ENCODE peak calls at places on chromosomes 13 and 19, in eight cellular contexts. One of them, this sample, is unnamed.

GRCh38 chr13:69999875-70000274 is 107.8 kb upstream of the ATXN8OS start:
- DNase-seq in CD4-positive, alpha-beta T cell: no peak
- DNase-seq in brain microvascular endothelial cell: no peak
- DNase-seq in Panc1: no peak
- DNase-seq in GM12864: no peak
- DNase-seq in AG09309: no peak
- DNase-seq in fibroblast of pulmonary artery: no peak
- DNase-seq in activated B cell treated with CpG ODN at 0.5 μM for 24 hours: no peak
- DNase-seq in this sample: no peak

GRCh38 chr13:44934724-44935123 is 54.5 kb downstream of the NUFIP1 start:
- DNase-seq in CD4-positive, alpha-beta T cell: no peak
- DNase-seq in brain microvascular endothelial cell: no peak
- DNase-seq in Panc1: no peak
- DNase-seq in GM12864: no peak
- DNase-seq in AG09309: peak
- DNase-seq in fibroblast of pulmonary artery: peak
- DNase-seq in activated B cell treated with CpG ODN at 0.5 μM for 24 hours: no peak
- DNase-seq in this sample: no peak

GRCh38 chr13:33999830-34000605 is 182.1 kb downstream of the RFC3 start:
- DNase-seq in CD4-positive, alpha-beta T cell: no peak
- DNase-seq in brain microvascular endothelial cell: no peak
- DNase-seq in Panc1: no peak
- DNase-seq in GM12864: no peak
- DNase-seq in AG09309: no peak
- DNase-seq in fibroblast of pulmonary artery: no peak
- DNase-seq in activated B cell treated with CpG ODN at 0.5 μM for 24 hours: no peak
- DNase-seq in this sample: no peak

GRCh38 chr13:98060282-98060681 is 82.6 kb upstream of the FARP1 start:
- DNase-seq in CD4-positive, alpha-beta T cell: no peak
- DNase-seq in brain microvascular endothelial cell: no peak
- DNase-seq in Panc1: no peak
- DNase-seq in GM12864: no peak
- DNase-seq in AG09309: no peak
- DNase-seq in fibroblast of pulmonary artery: no peak
- DNase-seq in activated B cell treated with CpG ODN at 0.5 μM for 24 hours: no peak
- DNase-seq in this sample: no peak

GRCh38 chr13:43132911-43133310 is 109.5 kb downstream of the DNAJC15 start:
- DNase-seq in CD4-positive, alpha-beta T cell: no peak
- DNase-seq in brain microvascular endothelial cell: no peak
- DNase-seq in Panc1: no peak
- DNase-seq in GM12864: no peak
- DNase-seq in AG09309: no peak
- DNase-seq in fibroblast of pulmonary artery: no peak
- DNase-seq in activated B cell treated with CpG ODN at 0.5 μM for 24 hours: no peak
- DNase-seq in this sample: no peak

GRCh38 chr19:49165111-49165750 is 7.6 kb downstream of the TRPM4 start:
- DNase-seq in CD4-positive, alpha-beta T cell: no peak
- DNase-seq in brain microvascular endothelial cell: peak
- DNase-seq in Panc1: no peak
- DNase-seq in GM12864: no peak
- DNase-seq in AG09309: no peak
- DNase-seq in fibroblast of pulmonary artery: no peak
- DNase-seq in activated B cell treated with CpG ODN at 0.5 μM for 24 hours: no peak
- DNase-seq in this sample: no peak

GRCh38 chr13:28568286-28568685 is 73.4 kb upstream of the FLT1 start:
- DNase-seq in CD4-positive, alpha-beta T cell: no peak
- DNase-seq in brain microvascular endothelial cell: no peak
- DNase-seq in Panc1: no peak
- DNase-seq in GM12864: no peak
- DNase-seq in AG09309: no peak
- DNase-seq in fibroblast of pulmonary artery: peak
- DNase-seq in activated B cell treated with CpG ODN at 0.5 μM for 24 hours: no peak
- DNase-seq in this sample: no peak

GRCh38 chr13:107205318-107206112 is 637.6 kb upstream of the ARGLU1 start:
- DNase-seq in CD4-positive, alpha-beta T cell: peak
- DNase-seq in brain microvascular endothelial cell: peak
- DNase-seq in Panc1: peak
- DNase-seq in GM12864: no peak
- DNase-seq in AG09309: no peak
- DNase-seq in fibroblast of pulmonary artery: peak
- DNase-seq in activated B cell treated with CpG ODN at 0.5 μM for 24 hours: peak
- DNase-seq in this sample: no peak

GRCh38 chr13:33745370-33746324 is 72.3 kb upstream of the RFC3 start:
- DNase-seq in CD4-positive, alpha-beta T cell: no peak
- DNase-seq in brain microvascular endothelial cell: no peak
- DNase-seq in Panc1: no peak
- DNase-seq in GM12864: no peak
- DNase-seq in AG09309: no peak
- DNase-seq in fibroblast of pulmonary artery: no peak
- DNase-seq in activated B cell treated with CpG ODN at 0.5 μM for 24 hours: no peak
- DNase-seq in this sample: no peak

GRCh38 chr13:22194106-22194810 is 523.4 kb downstream of the FGF9 start:
- DNase-seq in CD4-positive, alpha-beta T cell: no peak
- DNase-seq in brain microvascular endothelial cell: no peak
- DNase-seq in Panc1: no peak
- DNase-seq in GM12864: no peak
- DNase-seq in AG09309: no peak
- DNase-seq in fibroblast of pulmonary artery: no peak
- DNase-seq in activated B cell treated with CpG ODN at 0.5 μM for 24 hours: no peak
- DNase-seq in this sample: no peak

GRCh38 chr13:97011446-97012131 is 17.3 kb upstream of the OXGR1 start:
- DNase-seq in CD4-positive, alpha-beta T cell: no peak
- DNase-seq in brain microvascular endothelial cell: no peak
- DNase-seq in Panc1: no peak
- DNase-seq in GM12864: no peak
- DNase-seq in AG09309: no peak
- DNase-seq in fibroblast of pulmonary artery: no peak
- DNase-seq in activated B cell treated with CpG ODN at 0.5 μM for 24 hours: no peak
- DNase-seq in this sample: no peak

GRCh38 chr13:85729296-85729695 is 69.9 kb downstream of the SLITRK6 start:
- DNase-seq in CD4-positive, alpha-beta T cell: no peak
- DNase-seq in brain microvascular endothelial cell: no peak
- DNase-seq in Panc1: no peak
- DNase-seq in GM12864: no peak
- DNase-seq in AG09309: no peak
- DNase-seq in fibroblast of pulmonary artery: peak
- DNase-seq in activated B cell treated with CpG ODN at 0.5 μM for 24 hours: no peak
- DNase-seq in this sample: no peak

GRCh38 chr13:113152894-113153809 is 5.3 kb upstream of the PROZ start:
- DNase-seq in CD4-positive, alpha-beta T cell: no peak
- DNase-seq in brain microvascular endothelial cell: peak
- DNase-seq in Panc1: no peak
- DNase-seq in GM12864: no peak
- DNase-seq in AG09309: no peak
- DNase-seq in fibroblast of pulmonary artery: peak
- DNase-seq in activated B cell treated with CpG ODN at 0.5 μM for 24 hours: peak
- DNase-seq in this sample: no peak

GRCh38 chr13:111399776-111400505 is 79.5 kb downstream of the TEX29 start:
- DNase-seq in CD4-positive, alpha-beta T cell: no peak
- DNase-seq in brain microvascular endothelial cell: no peak
- DNase-seq in Panc1: no peak
- DNase-seq in GM12864: no peak
- DNase-seq in AG09309: no peak
- DNase-seq in fibroblast of pulmonary artery: no peak
- DNase-seq in activated B cell treated with CpG ODN at 0.5 μM for 24 hours: no peak
- DNase-seq in this sample: no peak

GRCh38 chr13:92315265-92315664 is 911.3 kb upstream of the GPC6 start:
- DNase-seq in CD4-positive, alpha-beta T cell: no peak
- DNase-seq in brain microvascular endothelial cell: no peak
- DNase-seq in Panc1: no peak
- DNase-seq in GM12864: no peak
- DNase-seq in AG09309: no peak
- DNase-seq in fibroblast of pulmonary artery: no peak
- DNase-seq in activated B cell treated with CpG ODN at 0.5 μM for 24 hours: no peak
- DNase-seq in this sample: no peak

GRCh38 chr13:25112856-25113255 is 16.9 kb downstream of the PABPC3 start:
- DNase-seq in CD4-positive, alpha-beta T cell: no peak
- DNase-seq in brain microvascular endothelial cell: no peak
- DNase-seq in Panc1: no peak
- DNase-seq in GM12864: no peak
- DNase-seq in AG09309: no peak
- DNase-seq in fibroblast of pulmonary artery: no peak
- DNase-seq in activated B cell treated with CpG ODN at 0.5 μM for 24 hours: no peak
- DNase-seq in this sample: no peak
- TF ChIP-seq CTCF in CD4-positive, alpha-beta T cell: no peak
- TF ChIP-seq CTCF in brain microvascular endothelial cell: no peak
- TF ChIP-seq CTCF in Panc1: no peak
- TF ChIP-seq CTCF in GM12864: no peak
- TF ChIP-seq CTCF in AG09309: no peak
- TF ChIP-seq CTCF in fibroblast of pulmonary artery: no peak
- TF ChIP-seq CTCF in activated B cell treated with CpG ODN at 0.5 μM for 24 hours: no peak
- TF ChIP-seq CTCF in this sample: no peak

DNA sequence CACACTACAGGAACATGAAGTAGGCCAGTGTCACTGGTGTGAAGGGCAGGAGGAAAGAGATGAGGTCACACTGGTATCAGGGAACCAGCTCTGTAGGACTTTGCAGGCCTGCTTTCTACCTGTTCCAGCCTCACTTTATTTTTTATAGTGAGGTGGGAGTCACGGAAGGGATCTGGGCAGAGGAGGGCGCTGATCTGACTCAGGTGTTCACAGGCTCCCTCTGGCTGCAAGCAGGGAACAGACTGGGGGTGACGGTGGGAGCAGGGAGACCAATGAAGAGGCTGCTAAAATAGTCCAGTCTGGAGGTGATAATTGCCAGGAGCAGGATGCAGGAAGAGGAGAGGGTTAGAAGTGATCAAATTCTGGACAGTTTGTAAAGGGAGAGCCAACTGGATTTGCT is 2.8 kb downstream of the THAP8 start:
- DNase-seq in CD4-positive, alpha-beta T cell: no peak
- DNase-seq in brain microvascular endothelial cell: no peak
- DNase-seq in Panc1: no peak
- DNase-seq in GM12864: no peak
- DNase-seq in AG09309: no peak
- DNase-seq in fibroblast of pulmonary artery: no peak
- DNase-seq in activated B cell treated with CpG ODN at 0.5 μM for 24 hours: no peak
- DNase-seq in this sample: no peak
- TF ChIP-seq CTCF in CD4-positive, alpha-beta T cell: no peak
- TF ChIP-seq CTCF in brain microvascular endothelial cell: peak
- TF ChIP-seq CTCF in Panc1: peak
- TF ChIP-seq CTCF in GM12864: no peak
- TF ChIP-seq CTCF in AG09309: peak
- TF ChIP-seq CTCF in fibroblast of pulmonary artery: peak
- TF ChIP-seq CTCF in activated B cell treated with CpG ODN at 0.5 μM for 24 hours: no peak
- TF ChIP-seq CTCF in this sample: no peak

DNA sequence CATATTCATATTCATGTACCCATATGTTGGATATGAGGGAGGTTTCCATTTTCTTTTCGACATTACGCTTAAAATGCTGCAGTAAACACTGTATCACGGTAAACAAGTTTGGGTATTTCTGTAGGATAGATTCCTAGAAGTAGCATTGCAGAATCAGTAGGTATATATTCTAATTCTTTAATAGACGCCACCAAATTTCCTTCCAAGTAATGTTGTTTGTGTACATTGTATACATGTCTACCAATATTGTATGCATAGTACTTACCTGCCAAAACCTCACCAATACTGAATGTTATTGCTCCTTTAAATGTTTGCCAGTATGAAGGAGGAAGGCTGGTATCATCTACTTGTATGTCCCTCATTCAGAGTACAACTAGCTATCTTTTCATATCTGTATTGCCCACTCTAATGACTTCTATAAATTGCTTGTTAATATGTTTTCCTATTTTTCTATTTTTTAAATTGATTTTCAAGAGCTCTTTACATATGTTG is 56.1 kb upstream of the ZNF536 start:
- DNase-seq in CD4-positive, alpha-beta T cell: no peak
- DNase-seq in brain microvascular endothelial cell: no peak
- DNase-seq in Panc1: no peak
- DNase-seq in GM12864: no peak
- DNase-seq in AG09309: no peak
- DNase-seq in fibroblast of pulmonary artery: no peak
- DNase-seq in activated B cell treated with CpG ODN at 0.5 μM for 24 hours: no peak
- DNase-seq in this sample: no peak
- TF ChIP-seq CTCF in CD4-positive, alpha-beta T cell: no peak
- TF ChIP-seq CTCF in brain microvascular endothelial cell: no peak
- TF ChIP-seq CTCF in Panc1: no peak
- TF ChIP-seq CTCF in GM12864: no peak
- TF ChIP-seq CTCF in AG09309: no peak
- TF ChIP-seq CTCF in fibroblast of pulmonary artery: no peak
- TF ChIP-seq CTCF in activated B cell treated with CpG ODN at 0.5 μM for 24 hours: no peak
- TF ChIP-seq CTCF in this sample: no peak

GRCh38 chr19:11452814-11453335 is 17.4 kb downstream of the PRKCSH start:
- DNase-seq in CD4-positive, alpha-beta T cell: no peak
- DNase-seq in brain microvascular endothelial cell: no peak
- DNase-seq in Panc1: no peak
- DNase-seq in GM12864: no peak
- DNase-seq in AG09309: no peak
- DNase-seq in fibroblast of pulmonary artery: no peak
- DNase-seq in activated B cell treated with CpG ODN at 0.5 μM for 24 hours: no peak
- DNase-seq in this sample: no peak

GRCh38 chr19:11451327-11451941 is 16.0 kb downstream of the PRKCSH start:
- DNase-seq in CD4-positive, alpha-beta T cell: no peak
- DNase-seq in brain microvascular endothelial cell: no peak
- DNase-seq in Panc1: no peak
- DNase-seq in GM12864: no peak
- DNase-seq in AG09309: no peak
- DNase-seq in fibroblast of pulmonary artery: no peak
- DNase-seq in activated B cell treated with CpG ODN at 0.5 μM for 24 hours: no peak
- DNase-seq in this sample: no peak

GRCh38 chr19:11456659-11457058 is 21.2 kb downstream of the PRKCSH start:
- DNase-seq in CD4-positive, alpha-beta T cell: no peak
- DNase-seq in brain microvascular endothelial cell: no peak
- DNase-seq in Panc1: no peak
- DNase-seq in GM12864: no peak
- DNase-seq in AG09309: no peak
- DNase-seq in fibroblast of pulmonary artery: no peak
- DNase-seq in activated B cell treated with CpG ODN at 0.5 μM for 24 hours: no peak
- DNase-seq in this sample: no peak

GRCh38 chr19:11451942-11452813 is 16.7 kb downstream of the PRKCSH start:
- DNase-seq in CD4-positive, alpha-beta T cell: no peak
- DNase-seq in brain microvascular endothelial cell: no peak
- DNase-seq in Panc1: no peak
- DNase-seq in GM12864: no peak
- DNase-seq in AG09309: no peak
- DNase-seq in fibroblast of pulmonary artery: no peak
- DNase-seq in activated B cell treated with CpG ODN at 0.5 μM for 24 hours: no peak
- DNase-seq in this sample: no peak

DNA sequence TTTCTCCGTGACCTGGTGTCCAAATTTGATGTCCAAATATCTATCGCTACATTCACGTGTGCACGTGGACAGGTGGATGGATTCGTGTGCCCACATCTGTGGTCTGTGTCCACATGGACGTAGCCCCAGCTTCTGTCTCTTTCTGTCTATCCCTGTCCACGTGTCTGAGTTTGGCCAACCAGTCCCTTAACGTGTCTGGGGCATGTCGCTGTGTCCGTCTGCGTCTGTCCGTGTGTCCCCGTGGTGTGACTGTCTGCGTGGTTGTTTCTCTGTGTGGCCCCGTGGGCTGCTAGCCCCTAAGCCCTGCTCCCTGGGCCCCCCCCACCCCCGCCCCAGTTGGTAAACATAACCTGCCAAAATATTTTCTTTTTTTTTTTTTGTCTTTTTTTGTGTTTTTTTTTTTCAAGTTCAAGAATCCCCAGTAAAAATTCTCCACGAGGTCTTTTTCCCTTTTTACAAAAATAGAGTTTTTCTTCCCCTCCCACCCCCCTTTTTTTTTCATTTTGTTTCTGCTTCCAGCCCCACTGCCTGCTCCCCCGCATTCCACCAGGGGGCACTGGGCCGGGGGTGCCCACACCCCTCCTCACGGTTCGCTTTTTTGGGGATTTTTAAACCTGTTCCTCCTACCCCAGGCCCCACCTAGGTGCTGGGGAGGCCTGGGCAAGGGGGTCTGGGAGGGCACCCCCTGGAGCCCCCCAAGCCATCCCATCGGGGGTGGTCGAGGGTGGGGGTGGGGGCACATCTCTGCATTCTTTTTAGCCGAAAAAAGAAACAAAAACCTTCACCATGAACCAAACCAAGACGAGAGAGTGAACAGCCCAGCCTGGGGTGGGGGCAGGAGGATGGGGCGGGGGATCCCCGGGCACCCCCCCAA is 18.3 kb downstream of the PRKCSH start:
- DNase-seq in CD4-positive, alpha-beta T cell: no peak
- DNase-seq in brain microvascular endothelial cell: no peak
- DNase-seq in Panc1: no peak
- DNase-seq in GM12864: no peak
- DNase-seq in AG09309: no peak
- DNase-seq in fibroblast of pulmonary artery: no peak
- DNase-seq in activated B cell treated with CpG ODN at 0.5 μM for 24 hours: no peak
- DNase-seq in this sample: no peak
- TF ChIP-seq CTCF in CD4-positive, alpha-beta T cell: peak
- TF ChIP-seq CTCF in brain microvascular endothelial cell: peak
- TF ChIP-seq CTCF in Panc1: peak
- TF ChIP-seq CTCF in GM12864: peak
- TF ChIP-seq CTCF in AG09309: peak
- TF ChIP-seq CTCF in fibroblast of pulmonary artery: peak
- TF ChIP-seq CTCF in activated B cell treated with CpG ODN at 0.5 μM for 24 hours: no peak
- TF ChIP-seq CTCF in this sample: peak

This sample was measured in AG04449.